ENCODE peak calls at places on chromosomes 1 and 21, in six cellular contexts. W is aorta; X is effector memory CD4-positive, alpha-beta T cell; A is IMR-90; T is upper lobe of right lung; R is lower lobe of right lung. Y is an unnamed sample. For H3K4me1, the result is how much of the 10 kb centered on the place peaks cover.

GRCh38 chr1:223393275-223394214 is at the start of gene CCDC185:
- DNase-seq in T (peak), X (no peak), R (peak), A (no peak), W (peak), Y (no peak)

GRCh38 chr1:12506581-12507280 is 111.3 kb downstream of the DHRS3 start:
- DNase-seq in A (no peak), W (no peak), T (no peak), R (no peak), X (no peak), Y (no peak)

GRCh38 chr1:181127898-181128453 is 39.5 kb downstream of the IER5 start:
- DNase-seq in W (no peak), A (peak), R (no peak), T (no peak), X (no peak), Y (no peak)

GRCh38 chr1:103267893-103268292 is 159.6 kb upstream of the COL11A1 start:
- DNase-seq in X (no peak), W (no peak), T (no peak), R (no peak), A (no peak), Y (no peak)

GRCh38 chr1:183155939-183156338 is 30.1 kb upstream of the LAMC2 start:
- DNase-seq in T (no peak), X (no peak), W (no peak), R (no peak), A (peak), Y (no peak)

GRCh38 chr21:16070207-16070651 is 340.4 kb downstream of the USP25 start:
- DNase-seq in X (no peak), R (no peak), A (no peak), T (no peak), W (no peak), Y (no peak)

GRCh38 chr21:46295996-46296752 is 10.0 kb downstream of the YBEY start:
- DNase-seq in A (peak), T (peak), R (peak), W (peak), X (no peak), Y (no peak)

GRCh38 chr1:161439280-161440232 is 65.7 kb upstream of the FCGR2A start:
- DNase-seq in R (peak), T (peak), W (peak), X (no peak), A (peak), Y (peak)

DNA sequence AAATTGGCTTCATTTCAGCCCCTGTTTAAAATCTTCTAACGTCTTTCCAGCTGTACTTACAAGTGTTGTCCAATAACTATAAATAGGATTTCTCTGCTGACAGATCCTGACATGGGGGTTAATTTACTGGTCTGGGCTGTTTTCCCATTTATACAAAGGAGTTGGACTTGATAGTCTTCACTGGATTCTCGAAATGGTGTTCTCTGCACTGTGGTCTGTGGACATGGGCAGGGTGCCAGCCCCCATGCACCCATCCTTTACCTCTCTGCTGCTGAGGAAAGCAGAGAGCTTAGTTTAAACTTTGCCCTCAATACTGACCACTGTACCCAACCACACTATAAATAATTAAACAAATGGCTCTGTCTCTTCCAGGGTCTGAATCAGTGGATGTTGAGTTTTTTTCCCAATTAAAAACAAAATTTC is 5.2 kb downstream of the DIO1 start:
- DNase-seq in X (no peak), W (no peak), A (peak), R (no peak), T (no peak), Y (no peak)
- H3K27ac ChIP-seq in X (no peak), W (no peak), A (no peak), R (no peak), T (no peak), Y (no peak)

DNA sequence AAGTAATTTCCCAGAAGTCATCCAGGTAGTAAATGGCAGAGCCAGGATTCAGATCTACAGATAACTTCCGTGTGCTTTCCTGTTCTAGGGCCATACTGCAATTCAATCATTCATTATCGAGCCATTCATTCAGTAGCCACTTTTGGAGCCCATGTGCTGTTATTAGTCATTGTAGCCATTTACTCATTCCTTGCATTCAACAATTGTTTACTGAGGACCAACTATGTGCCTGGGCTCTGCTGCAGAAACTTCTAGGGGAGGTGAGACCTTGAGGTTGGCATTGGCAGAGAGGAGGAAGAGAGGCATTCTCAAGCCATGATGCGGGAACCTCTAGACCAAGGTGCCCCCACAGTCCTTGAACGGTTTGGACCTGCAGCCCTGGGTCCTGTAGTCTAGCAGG is 27.9 kb downstream of the EPHB2 start:
- DNase-seq in R (no peak), T (no peak), X (no peak), W (no peak), A (peak), Y (no peak)
- H3K4me1 ChIP-seq in R (under half), T (under half), X (under half), W (under half), A (under half), Y (under half)

GRCh38 chr1:15188145-15188544 is 34.6 kb downstream of the TMEM51 start:
- DNase-seq in A (no peak), W (peak), X (no peak), R (no peak), T (peak), Y (no peak)
- H3K27ac ChIP-seq in A (peak), W (no peak), X (no peak), R (peak), T (no peak), Y (no peak)

GRCh38 chr1:164703971-164704411 is 145.0 kb downstream of the PBX1 start:
- DNase-seq in W (no peak), T (no peak), X (no peak), R (no peak), A (no peak), Y (no peak)

GRCh38 chr1:164701221-164701761 is 142.3 kb downstream of the PBX1 start:
- DNase-seq in W (no peak), T (no peak), R (no peak), X (no peak), A (no peak), Y (peak)

GRCh38 chr1:164702216-164702615 is 143.2 kb downstream of the PBX1 start:
- DNase-seq in W (no peak), A (peak), X (no peak), T (no peak), R (no peak), Y (no peak)

GRCh38 chr1:164703415-164703814 is 144.4 kb downstream of the PBX1 start:
- DNase-seq in T (no peak), A (no peak), X (no peak), W (no peak), R (no peak), Y (no peak)

DNA sequence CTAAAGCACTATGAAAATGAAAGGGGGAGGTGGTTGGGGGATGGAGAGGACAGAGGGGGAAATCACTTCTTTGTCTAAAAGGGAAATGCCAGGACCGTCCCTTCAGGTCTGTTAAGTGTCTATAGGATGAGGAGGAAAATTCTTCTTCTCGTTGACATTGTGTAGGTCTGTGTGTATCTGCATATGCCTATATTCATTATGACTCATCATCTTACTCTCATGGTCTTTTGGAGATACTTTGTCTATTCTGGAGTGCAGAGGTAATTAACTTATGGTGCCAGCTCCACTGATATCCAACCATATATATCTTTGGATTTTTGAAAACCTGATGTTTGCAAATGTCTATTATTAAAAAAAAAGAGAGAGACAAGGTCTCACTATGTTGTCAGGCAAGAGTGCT is 143.7 kb downstream of the PBX1 start:
- DNase-seq in T (no peak), R (no peak), A (no peak), X (no peak), W (no peak), Y (no peak)
- H3K4me1 ChIP-seq in T (under half), R (under half), A (under half), X (under half), W (under half), Y (under half)

DNA sequence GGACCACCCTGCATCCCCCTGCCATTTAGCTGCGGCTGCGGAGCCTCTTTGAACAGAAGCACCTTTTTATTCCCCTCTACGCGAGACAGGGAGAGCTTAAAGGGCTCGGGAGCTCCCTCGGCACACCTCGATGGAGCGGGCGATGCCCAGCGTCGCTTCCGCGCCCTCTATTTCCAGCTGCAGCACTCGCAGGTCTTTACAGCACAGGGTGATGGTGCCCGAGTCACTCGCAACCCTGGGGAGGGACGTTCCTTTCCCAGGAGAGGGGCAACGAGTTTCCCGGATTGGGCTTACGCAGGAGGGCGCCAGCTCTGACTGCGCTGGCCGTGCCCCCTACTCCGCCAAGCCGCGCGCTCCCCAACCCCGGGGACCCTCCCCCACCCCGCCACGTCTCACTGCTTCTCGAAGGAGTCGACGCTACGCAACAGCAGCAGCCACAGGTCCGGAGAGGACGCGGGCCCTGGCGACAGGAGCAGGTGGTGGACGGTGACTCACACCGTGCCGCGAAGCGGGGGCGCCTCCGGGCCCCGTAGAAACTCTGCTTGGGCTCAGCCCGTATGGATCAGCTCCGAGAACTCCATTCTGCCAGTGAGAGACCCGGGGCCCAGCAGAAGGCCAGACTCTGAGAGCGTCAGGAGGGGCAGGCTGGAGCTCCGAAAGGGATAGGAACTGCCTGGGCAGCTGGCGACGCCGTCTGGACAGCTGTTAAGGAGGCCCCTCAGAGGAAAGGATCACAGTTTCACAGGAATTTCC is 5.8 kb upstream of the FAM167B start:
- DNase-seq in A (peak), T (peak), R (peak), W (peak), X (no peak), Y (no peak)
- H3K27ac ChIP-seq in A (peak), T (peak), R (peak), W (peak), X (peak), Y (no peak)

GRCh38 chr1:226966683-226967082 is 26.6 kb downstream of the COQ8A start:
- DNase-seq in T (no peak), R (no peak), W (no peak), A (no peak), X (no peak), Y (no peak)

GRCh38 chr1:226965581-226966440 is 25.7 kb downstream of the COQ8A start:
- DNase-seq in R (no peak), A (no peak), W (peak), T (no peak), X (no peak), Y (no peak)

GRCh38 chr1:226964611-226965486 is 24.8 kb downstream of the COQ8A start:
- DNase-seq in A (no peak), W (peak), R (no peak), T (no peak), X (no peak), Y (no peak)

GRCh38 chr1:226964068-226964425 is 24.0 kb downstream of the COQ8A start:
- DNase-seq in T (no peak), X (no peak), A (no peak), R (no peak), W (no peak), Y (no peak)

GRCh38 chr1:226967665-226968064 is 27.6 kb downstream of the COQ8A start:
- DNase-seq in X (no peak), W (no peak), T (no peak), A (peak), R (no peak), Y (peak)
- H3K4me1 ChIP-seq in X (under half), W (under half), T (under half), A (under half), R (under half), Y (under half)

GRCh38 chr1:8420318-8420717 is 102.4 kb downstream of the SLC45A1 start:
- DNase-seq in A (no peak), X (no peak), R (no peak), W (no peak), T (no peak), Y (no peak)

GRCh38 chr1:8423134-8423701 is 105.3 kb downstream of the SLC45A1 start:
- DNase-seq in T (peak), A (no peak), R (peak), X (peak), W (peak), Y (peak)

GRCh38 chr1:8422439-8423133 is 104.7 kb downstream of the SLC45A1 start:
- DNase-seq in A (peak), X (no peak), R (no peak), W (no peak), T (no peak), Y (peak)

GRCh38 chr1:8419861-8420260 is 101.9 kb downstream of the SLC45A1 start:
- DNase-seq in T (no peak), A (no peak), W (no peak), X (no peak), R (no peak), Y (no peak)

GRCh38 chr1:8421721-8422120 is 103.8 kb downstream of the SLC45A1 start:
- DNase-seq in X (no peak), T (no peak), A (peak), W (no peak), R (no peak), Y (peak)
- H3K27ac ChIP-seq in X (peak), T (peak), A (peak), W (peak), R (peak), Y (no peak)

DNA sequence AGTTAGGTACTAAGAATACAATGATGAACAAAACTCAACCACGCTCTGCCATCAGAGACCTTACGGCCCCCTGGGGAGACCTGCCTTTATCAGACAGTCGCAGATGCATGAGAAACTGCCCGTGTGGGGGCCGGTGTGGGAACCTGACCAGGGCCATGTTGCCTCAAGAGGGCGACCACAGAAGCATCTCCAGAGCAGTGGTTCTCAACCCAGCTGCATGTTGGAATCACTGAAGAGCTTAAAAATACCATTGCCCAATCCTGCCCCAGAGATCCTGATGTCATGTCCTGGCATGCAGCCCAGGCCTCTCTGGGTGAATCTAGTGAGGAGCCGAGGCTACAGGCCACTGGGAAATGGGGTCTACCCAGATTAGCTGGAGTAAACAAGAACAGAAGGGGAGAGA is 108.7 kb downstream of the PRDM2 start:
- DNase-seq in R (no peak), T (peak), A (peak), X (no peak), W (no peak), Y (peak)
- H3K4me1 ChIP-seq in R (under half), T (under half), A (under half), X (under half), W (under half), Y (under half)